ENCODE peak calls at places on chromosomes 13 and 19, in four cellular contexts. U, C, K and V are unnamed samples.

GRCh38 chr13:30551194-30551593 is 66.5 kb upstream of the USPL1 start:
- DNase-seq in U (no peak), C (no peak), K (peak), V (peak)

GRCh38 chr13:48844676-48845075 is 131.0 kb upstream of the FNDC3A start:
- DNase-seq in U (no peak), C (no peak), K (no peak), V (no peak)

GRCh38 chr13:39408512-39408911 is 194.5 kb downstream of the LHFPL6 start:
- DNase-seq in U (no peak), C (no peak), K (no peak), V (no peak)

GRCh38 chr13:111051656-111052232 is 63.4 kb upstream of the ARHGEF7 start:
- DNase-seq in U (no peak), C (no peak), K (peak), V (no peak)

GRCh38 chr19:1730157-1730556 is 23.1 kb upstream of the ONECUT3 start:
- DNase-seq in U (no peak), C (no peak), K (no peak), V (no peak)

GRCh38 chr19:51690359-51691121 is 2.6 kb upstream of the SPACA6 start:
- DNase-seq in U (peak), C (peak), K (peak), V (peak)

GRCh38 chr13:45340422-45341033 is 455 bp downstream of the TPT1 start:
- DNase-seq in U (peak), C (peak), K (peak), V (peak)

GRCh38 chr13:51364404-51365008 is 25.0 kb downstream of the SERPINE3 start:
- DNase-seq in U (no peak), C (no peak), K (no peak), V (no peak)

GRCh38 chr13:93304868-93305613 is 78.4 kb downstream of the GPC6 start:
- DNase-seq in U (no peak), C (no peak), K (peak), V (no peak)
- H3K4me3 ChIP-seq in U (no peak), C (no peak), K (peak), V (no peak)

DNA sequence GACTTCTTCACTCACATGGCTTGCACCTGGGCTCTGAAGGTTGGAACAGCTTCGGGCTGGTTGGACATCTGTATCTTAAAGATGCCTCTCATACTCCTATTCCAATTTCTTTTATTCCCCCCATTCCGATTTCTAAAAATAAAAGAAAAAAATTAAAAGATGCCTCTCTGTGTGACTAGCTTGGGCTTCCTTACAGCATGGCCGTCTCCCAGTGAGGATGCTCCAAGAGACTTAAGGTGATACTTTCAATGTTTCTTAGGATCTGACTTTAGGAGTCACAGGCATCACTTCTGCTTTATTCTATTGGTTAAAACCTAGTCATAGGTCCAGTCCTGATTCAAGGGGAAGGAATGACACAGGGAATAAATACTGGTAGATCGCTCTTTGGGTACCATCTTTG is 9.9 kb upstream of the SULT2A1 start:
- DNase-seq in U (no peak), C (no peak), K (no peak), V (no peak)
- TF ChIP-seq CTCF in U (no peak), C (no peak), K (no peak), V (no peak)

DNA sequence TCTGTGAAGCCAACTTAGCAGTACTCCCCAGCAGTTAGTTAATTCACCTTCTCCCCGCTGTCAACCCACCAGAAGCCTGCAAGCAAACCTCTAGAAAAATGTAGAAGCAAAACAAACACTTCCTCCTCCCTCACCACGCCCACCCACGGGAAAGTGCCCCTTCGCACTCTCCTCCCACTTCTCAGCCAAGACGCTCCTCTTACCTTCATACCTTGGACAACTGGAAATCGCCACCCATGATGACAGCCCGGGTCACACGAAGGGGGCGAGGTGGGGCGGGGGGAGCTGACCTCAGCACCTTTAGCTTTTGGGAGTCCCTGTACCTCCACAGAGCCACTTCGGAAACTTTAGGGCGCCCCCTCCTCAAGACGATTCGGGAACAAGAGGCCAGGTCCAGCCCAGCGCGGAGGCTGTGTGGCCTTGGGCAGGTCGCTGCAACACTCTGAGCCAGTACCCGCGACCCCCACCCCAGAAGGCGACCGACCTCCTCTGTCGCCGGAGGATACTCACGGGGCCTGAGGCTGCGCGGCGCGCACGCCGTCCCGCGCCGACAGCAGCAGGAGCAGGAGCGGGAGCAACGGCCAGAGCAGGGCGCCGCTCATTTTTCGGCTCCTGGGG is 460 bp downstream of the CPAMD8 start:
- DNase-seq in U (peak), C (peak), K (no peak), V (no peak)
- H3K4me3 ChIP-seq in U (peak), C (no peak), K (peak), V (peak)

GRCh38 chr19:57240311-57241090 is at the start of gene ZNF805:
- DNase-seq in U (peak), C (peak), K (peak), V (peak)
- TF ChIP-seq CTCF in U (no peak), C (peak), K (no peak), V (no peak)

DNA sequence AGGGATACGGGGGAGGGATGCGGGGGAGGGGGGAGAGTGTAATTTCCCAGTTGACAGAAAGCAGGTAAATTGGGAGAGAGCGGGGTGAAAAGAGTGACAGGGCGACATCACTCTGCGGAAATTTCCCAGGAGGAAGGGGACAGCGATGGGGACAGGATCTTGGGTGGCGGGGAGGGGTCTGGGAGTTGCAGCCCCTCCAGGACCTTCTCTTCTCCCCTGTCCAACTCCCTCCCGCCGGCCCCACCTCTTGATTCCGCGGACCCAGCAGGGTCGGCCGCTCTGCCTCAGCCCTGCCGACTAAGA is 107.9 kb upstream of the DOCK9 start:
- DNase-seq in U (no peak), C (no peak), K (no peak), V (no peak)
- H3K4me3 ChIP-seq in U (peak), C (peak), K (peak), V (peak)

GRCh38 chr13:68813397-68813796 is 1294.2 kb upstream of the ATXN8OS start:
- DNase-seq in U (no peak), C (no peak), K (no peak), V (no peak)

GRCh38 chr13:68808456-68808855 is 1299.2 kb upstream of the ATXN8OS start:
- DNase-seq in U (no peak), C (no peak), K (no peak), V (no peak)

GRCh38 chr13:68806125-68806524 is 1301.5 kb upstream of the ATXN8OS start:
- DNase-seq in U (no peak), C (no peak), K (no peak), V (no peak)

GRCh38 chr13:68810660-68811059 is 1297.0 kb upstream of the ATXN8OS start:
- DNase-seq in U (no peak), C (no peak), K (no peak), V (peak)
- TF ChIP-seq CTCF in U (no peak), C (no peak), K (peak), V (no peak)